ENCODE peak calls at places on chromosome 19, in nine cellular contexts. N is upper lobe of right lung, M is foreskin fibroblast, O is tibial artery, G is B cell, H is endodermal cell, R is left lung, V is brain microvascular endothelial cell, B is ascending aorta. D is an unnamed sample.

GRCh38 chr19:8367327-8368001 is 3.5 kb downstream of the ANGPTL4 start:
- DNase-seq in R (peak), N (peak), O (peak), B (peak), G (peak), M (peak), V (peak), H (peak), D (peak)

GRCh38 chr19:38274734-38275133 is 10.4 kb downstream of the SPINT2 start:
- DNase-seq in O (peak), R (peak), B (no peak), N (no peak), M (no peak), H (no peak), G (no peak), V (no peak), D (no peak)

GRCh38 chr19:8361921-8362793 is 1.8 kb upstream of the ANGPTL4 start:
- DNase-seq in H (no peak), V (peak), R (peak), G (no peak), O (peak), N (peak), B (peak), M (peak), D (peak)

GRCh38 chr19:47994209-47994802 is at the start of gene ELSPBP1:
- DNase-seq in B (no peak), M (no peak), N (no peak), G (no peak), R (no peak), V (no peak), O (no peak), H (no peak), D (no peak)

GRCh38 chr19:17511724-17512573 is 500 bp downstream of the PGLS start:
- DNase-seq in O (peak), M (peak), N (peak), R (peak), V (peak), B (peak), H (peak), G (peak), D (peak)

GRCh38 chr19:36573948-36574726 is 1.0 kb upstream of the ZNF529 start:
- DNase-seq in V (peak), B (no peak), G (no peak), R (no peak), O (no peak), H (no peak), N (no peak), M (peak), D (no peak)

GRCh38 chr19:29714953-29715694 is at the start of gene C19orf12:
- DNase-seq in M (peak), R (peak), O (no peak), N (peak), H (peak), B (peak), G (peak), V (no peak), D (no peak)

GRCh38 chr19:21468791-21469190 is 36.6 kb upstream of the ZNF429 start:
- DNase-seq in N (peak), V (no peak), B (no peak), M (no peak), R (no peak), G (no peak), H (peak), O (no peak), D (no peak)

GRCh38 chr19:50252887-50253268 is 49.5 kb downstream of the MYH14 start:
- DNase-seq in H (no peak), R (no peak), N (no peak), M (no peak), G (no peak), V (no peak), O (no peak), B (no peak), D (no peak)

GRCh38 chr19:33982706-33983105 is 186.0 kb downstream of the KCTD15 start:
- DNase-seq in N (no peak), G (no peak), M (no peak), B (no peak), O (no peak), V (no peak), H (no peak), R (no peak), D (no peak)

GRCh38 chr19:38044267-38045111 is 137.5 kb downstream of the SIPA1L3 start:
- DNase-seq in V (peak), N (no peak), O (no peak), M (peak), H (peak), G (peak), B (no peak), R (peak), D (no peak)

GRCh38 chr19:33412617-33413425 is 39.3 kb downstream of the CEBPG start:
- DNase-seq in N (no peak), M (no peak), V (no peak), B (no peak), H (no peak), O (no peak), G (no peak), R (peak), D (no peak)

GRCh38 chr19:51168571-51169282 is 26.6 kb downstream of the SIGLEC7 start:
- DNase-seq in O (no peak), V (peak), M (no peak), G (no peak), R (no peak), N (no peak), H (no peak), B (no peak), D (no peak)

GRCh38 chr19:38728752-38729541 is 15.3 kb downstream of the CAPN12 start:
- DNase-seq in G (no peak), B (no peak), O (no peak), M (no peak), R (peak), V (no peak), H (no peak), N (no peak), D (no peak)

GRCh38 chr19:52343548-52343947 is 7.5 kb downstream of the ZNF610 start:
- DNase-seq in R (no peak), G (peak), M (no peak), H (peak), N (no peak), B (peak), O (peak), V (peak), D (no peak)
- TF ChIP-seq CTCF in R (peak), G (peak), M (peak), H (peak), N (peak), B (peak), O (peak), V (peak), D (peak)

GRCh38 chr19:7006305-7006704 is 14.9 kb downstream of the MBD3L2B start:
- DNase-seq in H (no peak), B (no peak), M (no peak), O (no peak), R (no peak), V (no peak), N (no peak), G (no peak), D (no peak)

GRCh38 chr19:7000816-7001215 is 20.4 kb downstream of the MBD3L2B start:
- DNase-seq in R (no peak), O (no peak), V (no peak), G (no peak), B (no peak), H (no peak), M (no peak), N (no peak), D (no peak)

GRCh38 chr19:7007859-7008258 is 13.4 kb downstream of the MBD3L2B start:
- DNase-seq in N (no peak), R (no peak), H (no peak), V (no peak), B (no peak), O (no peak), M (no peak), G (no peak), D (no peak)

GRCh38 chr19:6999938-7000732 is 21.1 kb downstream of the MBD3L2B start:
- DNase-seq in R (no peak), B (no peak), M (no peak), V (no peak), H (no peak), G (no peak), O (no peak), N (no peak), D (no peak)

GRCh38 chr19:7004313-7004931 is 16.8 kb downstream of the MBD3L2B start:
- DNase-seq in M (peak), O (no peak), N (no peak), G (peak), H (peak), R (no peak), V (peak), B (no peak), D (no peak)
- TF ChIP-seq CTCF in M (peak), O (no peak), N (peak), G (no peak), H (peak), R (peak), V (no peak), B (no peak), D (no peak)

GRCh38 chr19:4908311-4908710 is 990 bp upstream of the UHRF1 start:
- DNase-seq in N (no peak), V (no peak), O (no peak), H (no peak), R (no peak), B (no peak), G (no peak), M (no peak), D (no peak)

GRCh38 chr19:4904481-4904880 is 1.8 kb upstream of the ARRDC5 start:
- DNase-seq in O (no peak), M (no peak), B (no peak), R (no peak), N (no peak), H (no peak), G (no peak), V (no peak), D (no peak)

GRCh38 chr19:4908781-4909171 is 525 bp upstream of the UHRF1 start:
- DNase-seq in R (no peak), H (peak), B (no peak), V (no peak), N (no peak), O (no peak), G (no peak), M (no peak), D (no peak)

GRCh38 chr19:4909172-4909896 is at the start of gene UHRF1:
- DNase-seq in M (no peak), O (no peak), R (peak), H (peak), G (peak), V (no peak), N (no peak), B (no peak), D (no peak)

DNA sequence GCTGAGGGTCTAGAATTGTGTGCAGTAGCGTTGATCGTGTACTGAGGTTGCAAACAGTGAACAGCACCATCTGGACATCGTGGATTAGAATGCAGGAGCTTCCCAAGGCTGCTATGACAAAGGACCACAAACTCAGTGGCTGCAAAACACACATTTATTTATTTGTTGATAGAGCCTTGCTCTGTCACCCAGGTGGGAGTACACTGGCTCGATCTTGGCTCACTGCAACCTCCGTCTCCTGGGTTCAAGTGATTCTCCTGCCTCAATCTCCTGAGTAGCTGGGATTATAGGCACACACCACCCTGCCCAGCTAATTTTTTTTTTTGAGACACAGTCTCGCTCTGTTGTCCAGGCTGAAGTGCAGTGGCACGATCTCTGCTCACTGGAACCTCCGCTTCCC is 2.3 kb upstream of the UHRF1 start:
- DNase-seq in R (no peak), G (no peak), M (no peak), V (no peak), H (no peak), B (no peak), N (no peak), O (no peak), D (no peak)
- TF ChIP-seq CTCF in R (no peak), G (no peak), M (no peak), V (peak), H (no peak), B (no peak), N (no peak), O (no peak), D (no peak)

GRCh38 chr19:54390942-54391577 is 24.2 kb upstream of the TTYH1 start:
- DNase-seq in N (no peak), R (no peak), B (no peak), M (peak), G (peak), O (no peak), H (peak), V (peak), D (peak)

GRCh38 chr19:54391589-54392061 is 23.6 kb upstream of the TTYH1 start:
- DNase-seq in O (no peak), N (no peak), G (no peak), M (no peak), V (peak), R (no peak), H (peak), B (no peak), D (no peak)

GRCh38 chr19:54393381-54393780 is 21.9 kb upstream of the TTYH1 start:
- DNase-seq in M (no peak), V (no peak), O (no peak), B (no peak), G (no peak), R (no peak), N (no peak), H (no peak), D (no peak)

GRCh38 chr19:54389556-54389955 is 24.8 kb upstream of the LAIR1 start:
- DNase-seq in G (no peak), R (no peak), H (no peak), V (no peak), N (no peak), B (no peak), M (no peak), O (no peak), D (no peak)

DNA sequence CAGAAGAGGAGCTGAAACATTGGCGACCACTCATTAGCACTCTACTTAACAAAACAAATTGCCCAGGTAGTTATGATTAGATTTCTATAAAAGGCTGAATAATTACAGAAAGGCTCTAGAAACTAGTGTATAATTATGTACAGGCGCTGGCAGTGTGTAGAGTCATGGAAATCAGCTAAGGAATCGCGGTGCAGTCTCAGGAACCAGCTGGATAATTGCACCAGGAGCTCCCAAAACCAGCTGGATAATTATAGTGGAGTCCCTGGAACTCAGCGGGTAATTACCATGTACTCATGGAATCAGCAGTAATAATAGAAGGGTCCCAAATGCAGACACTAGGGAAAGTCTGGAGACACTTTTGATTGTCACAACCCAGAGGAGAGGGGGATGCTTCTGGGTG is 23.2 kb upstream of the TTYH1 start:
- DNase-seq in V (no peak), B (no peak), N (no peak), O (no peak), R (no peak), M (no peak), G (no peak), H (no peak), D (no peak)
- TF ChIP-seq CTCF in V (no peak), B (no peak), N (no peak), O (no peak), R (no peak), M (no peak), G (no peak), H (no peak), D (no peak)

GRCh38 chr19:4557186-4557970 is 2.1 kb downstream of the SEMA6B start:
- DNase-seq in H (peak), R (no peak), O (no peak), V (no peak), N (no peak), M (no peak), G (peak), B (no peak), D (no peak)
- TF ChIP-seq CTCF in H (peak), R (no peak), O (no peak), V (peak), N (no peak), M (peak), G (no peak), B (no peak), D (peak)

GRCh38 chr19:57227461-57227860 is 3.4 kb upstream of the AURKC start:
- DNase-seq in H (peak), O (no peak), N (no peak), G (no peak), R (no peak), M (no peak), B (no peak), V (no peak), D (no peak)

GRCh38 chr19:57231686-57232085 is 863 bp downstream of the AURKC start:
- DNase-seq in H (peak), V (no peak), N (no peak), R (no peak), G (no peak), B (no peak), M (no peak), O (no peak), D (no peak)

DNA sequence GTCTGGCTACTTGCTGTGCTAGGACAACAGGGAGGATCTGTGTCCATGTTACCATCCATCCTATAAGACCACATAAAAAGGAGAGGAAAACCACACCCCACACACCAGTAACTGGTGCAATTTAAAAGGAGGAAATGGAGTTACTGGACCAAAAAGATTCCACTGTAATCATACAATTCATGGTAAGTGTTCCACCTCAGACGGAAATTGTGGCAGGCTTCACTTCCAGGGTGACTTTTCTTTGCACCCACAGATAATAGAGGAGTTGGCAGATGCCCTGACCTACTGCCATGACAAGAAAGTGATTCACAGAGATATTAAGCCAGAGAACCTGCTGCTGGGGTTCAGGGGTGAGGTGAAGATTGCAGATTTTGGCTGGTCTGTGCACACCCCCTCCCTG is 2.4 kb downstream of the AURKC start:
- DNase-seq in G (no peak), M (no peak), N (no peak), O (no peak), R (no peak), B (no peak), H (peak), V (no peak), D (no peak)
- TF ChIP-seq CTCF in G (no peak), M (no peak), N (no peak), O (no peak), R (no peak), B (no peak), H (no peak), V (no peak), D (no peak)